ENCODE peak calls at places on chromosomes 3 and 15, in ten cellular contexts. Q is GM20000; X is hepatocyte; E is astrocyte of the spinal cord; C is endothelial cell; U is T-helper 1 cell; T is stimulated activated CD8-positive, alpha-beta memory T cell treated with anti-CD3 and anti-CD28 coated beads, Interleukin-7, amount 100 ng/mL, for 24 hours; D is DMS153; A is hypothalamus; B is amniotic stem cell. G is an unnamed sample.

GRCh38 chr3:189109145-189109544 is 62.6 kb upstream of the TPRG1 start:
- DNase-seq in Q (no peak), X (no peak), E (no peak), C (no peak), U (no peak), T (no peak), D (no peak), A (no peak), B (no peak), G (no peak)

GRCh38 chr15:40047413-40048154 is 8.6 kb upstream of the SRP14 start:
- DNase-seq in Q (peak; percentile 80), X (peak; percentile 58), E (peak; percentile 92), C (no peak), U (peak; percentile 15), T (peak; percentile 34), D (peak; percentile 63), A (peak; percentile 11), B (no peak), G (peak; percentile 53)

GRCh38 chr3:112405845-112406244 is 72.9 kb downstream of the CD200 start:
- DNase-seq in Q (no peak), X (no peak), E (no peak), C (no peak), U (no peak), T (no peak), D (no peak), A (no peak), B (no peak), G (no peak)

GRCh38 chr3:67529915-67530314 is 124.5 kb downstream of the SUCLG2 start:
- DNase-seq in Q (no peak), X (no peak), E (no peak), C (no peak), U (no peak), T (no peak), D (no peak), A (no peak), B (no peak), G (no peak)

GRCh38 chr3:78957456-78957855 is 810.3 kb downstream of the ROBO1 start:
- DNase-seq in Q (no peak), X (no peak), E (no peak), C (no peak), U (no peak), T (no peak), D (no peak), A (no peak), B (no peak), G (no peak)

GRCh38 chr3:99172736-99173657 is 271.5 kb upstream of the DCBLD2 start:
- DNase-seq in Q (peak; percentile 31), X (peak; percentile 77), E (peak; percentile 75), C (peak; percentile 68), U (no peak), T (no peak), D (peak; percentile 20), A (peak; percentile 8), B (peak; percentile 14), G (peak; percentile 48)

GRCh38 chr3:171416061-171416460 is 44.1 kb downstream of the TNIK start:
- DNase-seq in Q (no peak), X (no peak), E (no peak), C (no peak), U (no peak), T (no peak), D (no peak), A (no peak), B (no peak), G (no peak)

GRCh38 chr3:70519913-70520659 is 207.6 kb upstream of the MDFIC2 start:
- DNase-seq in Q (no peak), X (no peak), E (peak; percentile 64), C (no peak), U (no peak), T (no peak), D (no peak), A (no peak), B (no peak), G (no peak)

GRCh38 chr3:158221426-158221825 is 111.5 kb downstream of the RSRC1 start:
- DNase-seq in Q (no peak), X (no peak), E (no peak), C (no peak), U (no peak), T (no peak), D (no peak), A (no peak), B (no peak), G (no peak)

GRCh38 chr3:134373942-134374790 is at the start of gene AMOTL2:
- DNase-seq in Q (peak; percentile 73), X (peak; percentile 96), E (peak; percentile 98), C (peak; percentile 87), U (no peak), T (no peak), D (peak; percentile 48), A (peak; percentile 60), B (peak; percentile 89), G (peak; percentile 83)

GRCh38 chr15:77599899-77600298 is 32.8 kb downstream of the LINGO1 start:
- DNase-seq in Q (no peak), X (no peak), E (no peak), C (no peak), U (no peak), T (no peak), D (peak; percentile 78), A (peak; percentile 28), B (no peak), G (peak; percentile 24)

GRCh38 chr3:139151530-139151929 is 106.8 kb upstream of the PRR23C start:
- DNase-seq in Q (no peak), X (no peak), E (no peak), C (no peak), U (no peak), T (no peak), D (no peak), A (no peak), B (no peak), G (no peak)

GRCh38 chr3:170914690-170915089 is 6.3 kb upstream of the EIF5A2 start:
- DNase-seq in Q (no peak), X (no peak), E (no peak), C (no peak), U (no peak), T (no peak), D (no peak), A (no peak), B (no peak), G (no peak)

GRCh38 chr15:89893027-89893426 is 767 bp downstream of the AP3S2 start:
- DNase-seq in Q (no peak), X (no peak), E (no peak), C (no peak), U (no peak), T (no peak), D (no peak), A (no peak), B (no peak), G (no peak)

GRCh38 chr3:72152551-72153476 is 367.9 kb upstream of the PROK2 start:
- DNase-seq in Q (no peak), X (peak; percentile 89), E (peak; percentile 79), C (no peak), U (no peak), T (no peak), D (peak; percentile 86), A (peak; percentile 42), B (no peak), G (peak; percentile 87)

GRCh38 chr15:40902605-40903561 is 8.6 kb downstream of the VPS18 start:
- DNase-seq in Q (no peak), X (no peak), E (no peak), C (no peak), U (no peak), T (no peak), D (no peak), A (peak; percentile 36), B (no peak), G (no peak)

GRCh38 chr3:134341391-134341790 is 32.9 kb downstream of the AMOTL2 start:
- DNase-seq in Q (no peak), X (no peak), E (no peak), C (no peak), U (no peak), T (no peak), D (peak; percentile 39), A (no peak), B (no peak), G (no peak)

GRCh38 chr15:55360256-55360655 is 41.2 kb downstream of the PIGB start:
- DNase-seq in Q (no peak), X (no peak), E (no peak), C (no peak), U (no peak), T (no peak), D (no peak), A (no peak), B (no peak), G (no peak)

GRCh38 chr15:79161837-79162508 is 71.4 kb upstream of the RASGRF1 start:
- DNase-seq in Q (no peak), X (no peak), E (no peak), C (no peak), U (no peak), T (no peak), D (no peak), A (no peak), B (no peak), G (no peak)

GRCh38 chr15:99021027-99021624 is 13.5 kb upstream of the PGPEP1L start:
- DNase-seq in Q (no peak), X (no peak), E (no peak), C (no peak), U (no peak), T (no peak), D (no peak), A (no peak), B (no peak), G (no peak)

GRCh38 chr3:194276768-194277546 is 74.2 kb downstream of the CPN2 start:
- DNase-seq in Q (no peak), X (peak; percentile 67), E (peak; percentile 55), C (no peak), U (no peak), T (no peak), D (no peak), A (no peak), B (no peak), G (no peak)

GRCh38 chr3:188266581-188267274 is 112.8 kb downstream of the LPP start:
- DNase-seq in Q (no peak), X (peak; percentile 64), E (peak; percentile 88), C (no peak), U (no peak), T (no peak), D (no peak), A (no peak), B (no peak), G (peak; percentile 25)

GRCh38 chr3:37249717-37250116 is 75.3 kb upstream of the LRRFIP2 start:
- DNase-seq in Q (no peak), X (no peak), E (no peak), C (no peak), U (no peak), T (no peak), D (no peak), A (no peak), B (no peak), G (no peak)